ENCODE peak calls at places on chromosomes 3 and 15, in eight cellular contexts. B, L, H, V, X, M, C and R are unnamed samples. For H3K4me1, the result is how much of the 10 kb centered on the place peaks cover.

GRCh38 chr15:98071786-98072185 is 111.3 kb downstream of the ARRDC4 start:
- DNase-seq in V (no peak), B (no peak), M (no peak), C (no peak), L (no peak), H (no peak), X (no peak), R (no peak)

GRCh38 chr3:14837864-14838263 is 19.1 kb downstream of the FGD5 start:
- DNase-seq in L (no peak), M (no peak), H (no peak), X (no peak), C (no peak), B (no peak), V (no peak), R (no peak)

GRCh38 chr15:70319466-70319865 is 221.7 kb upstream of the TLE3 start:
- DNase-seq in H (no peak), L (peak), B (no peak), X (no peak), V (no peak), M (no peak), C (no peak), R (peak)

GRCh38 chr15:31792611-31793199 is 237.6 kb upstream of the CHRNA7 start:
- DNase-seq in L (no peak), B (no peak), V (no peak), C (no peak), M (no peak), H (no peak), X (no peak), R (no peak)

GRCh38 chr15:77029166-77030041 is 34.5 kb downstream of the PSTPIP1 start:
- DNase-seq in H (peak), L (no peak), C (no peak), M (no peak), V (no peak), X (peak), B (no peak), R (no peak)

GRCh38 chr3:14453841-14454630 is 51.6 kb downstream of the SLC6A6 start:
- DNase-seq in C (no peak), V (no peak), X (no peak), H (no peak), L (no peak), M (no peak), B (no peak), R (no peak)

GRCh38 chr3:9883676-9884554 is 3.9 kb upstream of the CIDEC start:
- DNase-seq in L (no peak), V (no peak), X (no peak), H (no peak), B (peak), C (no peak), M (no peak), R (no peak)

GRCh38 chr3:71026634-71027578 is 556.6 kb downstream of the FOXP1 start:
- DNase-seq in V (no peak), X (no peak), B (peak), H (no peak), C (no peak), L (no peak), M (no peak), R (no peak)

GRCh38 chr15:85533949-85534543 is 153.6 kb downstream of the AKAP13 start:
- DNase-seq in V (no peak), X (no peak), C (no peak), H (no peak), L (no peak), B (no peak), M (no peak), R (peak)

GRCh38 chr15:100759116-100759515 is 120.5 kb upstream of the ALDH1A3 start:
- DNase-seq in C (no peak), H (no peak), B (peak), M (no peak), X (no peak), V (no peak), L (no peak), R (no peak)

GRCh38 chr15:64503640-64504039 is 43.3 kb downstream of the ZNF609 start:
- DNase-seq in C (no peak), B (no peak), L (no peak), H (no peak), M (no peak), V (no peak), X (no peak), R (no peak)
- H3K4me1 ChIP-seq in C (under half), B (under half), L (under half), H (under half), M (half or more), V (under half), X (under half), R (under half)

GRCh38 chr3:44048196-44048924 is 193.3 kb upstream of the TOPAZ1 start:
- DNase-seq in L (no peak), X (no peak), C (no peak), M (no peak), V (no peak), H (no peak), B (peak), R (no peak)

GRCh38 chr3:44050867-44051266 is 190.8 kb upstream of the TOPAZ1 start:
- DNase-seq in M (no peak), H (no peak), X (no peak), B (no peak), V (no peak), C (no peak), L (no peak), R (no peak)

GRCh38 chr3:44050051-44050570 is 191.6 kb upstream of the TOPAZ1 start:
- DNase-seq in B (no peak), M (no peak), H (no peak), V (no peak), C (no peak), L (no peak), X (no peak), R (no peak)

GRCh38 chr3:44047796-44048195 is 193.9 kb upstream of the TOPAZ1 start:
- DNase-seq in H (no peak), M (no peak), B (no peak), V (no peak), C (no peak), L (no peak), X (no peak), R (no peak)

GRCh38 chr3:44048949-44049348 is 192.7 kb upstream of the TOPAZ1 start:
- DNase-seq in B (no peak), H (no peak), L (no peak), C (no peak), X (no peak), V (no peak), M (no peak), R (no peak)
- H3K4me1 ChIP-seq in B (under half), H (under half), L (half or more), C (under half), X (under half), V (under half), M (under half), R (under half)

GRCh38 chr3:118628704-118629341 is 405.8 kb downstream of the IGSF11 start:
- DNase-seq in M (peak), C (peak), B (peak), H (peak), L (peak), X (peak), V (peak), R (peak)
- H3K4me1 ChIP-seq in M (under half), C (under half), B (under half), H (under half), L (under half), X (under half), V (under half), R (under half)

GRCh38 chr3:194485471-194485875 is 1.3 kb downstream of the ATP13A3 start:
- DNase-seq in X (no peak), M (no peak), V (no peak), C (no peak), L (no peak), H (no peak), B (peak), R (peak)
- H3K4me1 ChIP-seq in X (under half), M (half or more), V (under half), C (under half), L (under half), H (under half), B (half or more), R (under half)